ENCODE peak calls at places on chromosome 12, in six cellular contexts. E is fibroblast of lung, O is AG04450, F is IMR-90, D is fibroblast of the aortic adventitia, Q is neural progenitor cell. H is an unnamed sample.

GRCh38 chr12:92860521-92860920 is 68.6 kb downstream of the EEA1 start:
- DNase-seq in E (no peak), O (peak), F (peak), D (no peak), Q (no peak), H (no peak)

GRCh38 chr12:17802657-17803641 is 287.0 kb downstream of the RERGL start:
- DNase-seq in E (no peak), O (no peak), F (no peak), D (no peak), Q (no peak), H (no peak)

GRCh38 chr12:59736359-59736758 is 140.5 kb downstream of the SLC16A7 start:
- DNase-seq in E (no peak), O (no peak), F (no peak), D (no peak), Q (no peak), H (no peak)

GRCh38 chr12:117032593-117033381 is 66.4 kb downstream of the TESC start:
- DNase-seq in E (no peak), O (no peak), F (peak), D (no peak), Q (peak), H (no peak)

GRCh38 chr12:104598342-104599271 is 141.9 kb downstream of the CHST11 start:
- DNase-seq in E (no peak), O (no peak), F (no peak), D (no peak), Q (no peak), H (no peak)

GRCh38 chr12:102407776-102408486 is 72.4 kb downstream of the IGF1 start:
- DNase-seq in E (no peak), O (no peak), F (peak), D (peak), Q (no peak), H (no peak)

GRCh38 chr12:93638954-93639353 is 38.2 kb upstream of the CRADD start:
- DNase-seq in E (no peak), O (no peak), F (no peak), D (no peak), Q (no peak), H (no peak)

GRCh38 chr12:125492354-125493270 is 427.4 kb downstream of the AACS start:
- DNase-seq in E (no peak), O (no peak), F (no peak), D (no peak), Q (no peak), H (no peak)

GRCh38 chr12:6464531-6464930 is 5.9 kb downstream of the VAMP1 start:
- DNase-seq in E (no peak), O (no peak), F (no peak), D (no peak), Q (no peak), H (no peak)

GRCh38 chr12:16187684-16188083 is 89.8 kb downstream of the SLC15A5 start:
- DNase-seq in E (no peak), O (no peak), F (no peak), D (no peak), Q (no peak), H (no peak)

DNA sequence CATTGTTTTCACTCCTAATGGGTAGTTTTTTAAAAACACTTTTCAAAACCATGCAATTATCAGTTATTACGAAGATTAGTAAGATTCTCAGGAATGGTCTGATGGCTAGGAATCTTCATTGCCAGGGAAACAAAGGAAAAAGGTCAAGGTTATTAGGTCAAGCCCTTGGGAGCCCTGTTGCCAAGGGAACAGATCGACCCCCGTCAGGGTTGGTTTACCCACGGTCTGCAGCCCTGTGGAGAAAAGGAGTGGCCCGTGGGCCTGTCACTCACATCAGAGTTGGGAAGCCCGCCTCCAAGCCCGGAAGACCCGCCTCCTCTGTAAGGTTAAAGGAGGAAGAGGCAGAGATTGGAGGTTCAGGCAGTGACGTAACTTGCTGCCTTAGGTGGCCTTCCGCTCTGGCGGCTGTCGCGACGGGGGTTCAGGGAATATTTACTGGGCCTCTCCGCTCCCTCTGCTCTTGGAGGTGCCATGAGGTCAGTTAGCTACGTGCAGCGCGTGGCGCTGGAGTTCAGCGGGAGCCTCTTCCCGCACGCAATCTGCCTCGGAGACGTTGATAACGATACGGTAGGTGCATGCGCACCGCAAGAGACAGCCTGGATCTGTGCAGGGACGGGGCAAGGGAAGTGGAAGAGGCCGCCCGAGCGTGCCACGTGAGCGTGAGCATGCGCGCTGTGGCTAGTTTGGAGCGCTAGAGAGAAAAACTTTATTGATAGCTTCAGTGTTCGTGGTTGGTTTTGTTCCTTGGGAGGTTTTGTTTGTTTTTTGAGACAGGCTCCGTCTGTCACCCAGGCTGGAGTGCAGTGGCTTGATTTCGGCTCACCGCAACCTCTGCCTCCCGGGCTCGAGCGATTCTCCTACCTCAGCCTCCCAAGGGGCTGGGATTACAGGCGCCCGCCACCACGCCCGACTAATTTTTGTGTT is at the start of gene ITFG2:
- DNase-seq in E (peak), O (peak), F (peak), D (peak), Q (peak), H (peak)
- TF ChIP-seq CTCF in E (no peak), O (no peak), F (no peak), D (no peak), Q (no peak), H (no peak)

GRCh38 chr12:121861549-121862254 is 3.0 kb upstream of the HPD start:
- DNase-seq in E (peak), O (no peak), F (peak), D (peak), Q (peak), H (no peak)
- H3K4me3 ChIP-seq in E (peak), O (peak), F (no peak), D (peak), Q (no peak), H (no peak)

GRCh38 chr12:49720214-49720613 is 13.0 kb upstream of the FMNL3 start:
- DNase-seq in E (no peak), O (no peak), F (no peak), D (no peak), Q (no peak), H (no peak)
- TF ChIP-seq CTCF in E (no peak), O (peak), F (no peak), D (no peak), Q (no peak), H (peak)

GRCh38 chr12:10756194-10756593 is 33.1 kb upstream of the YBX3 start:
- DNase-seq in E (no peak), O (no peak), F (no peak), D (no peak), Q (no peak), H (no peak)

GRCh38 chr12:10749700-10750384 is 26.7 kb upstream of the YBX3 start:
- DNase-seq in E (peak), O (peak), F (peak), D (peak), Q (peak), H (peak)

GRCh38 chr12:10753066-10753465 is 29.9 kb upstream of the YBX3 start:
- DNase-seq in E (peak), O (peak), F (peak), D (peak), Q (no peak), H (no peak)

GRCh38 chr12:10747730-10748129 is 24.6 kb upstream of the YBX3 start:
- DNase-seq in E (no peak), O (no peak), F (no peak), D (no peak), Q (no peak), H (no peak)

DNA sequence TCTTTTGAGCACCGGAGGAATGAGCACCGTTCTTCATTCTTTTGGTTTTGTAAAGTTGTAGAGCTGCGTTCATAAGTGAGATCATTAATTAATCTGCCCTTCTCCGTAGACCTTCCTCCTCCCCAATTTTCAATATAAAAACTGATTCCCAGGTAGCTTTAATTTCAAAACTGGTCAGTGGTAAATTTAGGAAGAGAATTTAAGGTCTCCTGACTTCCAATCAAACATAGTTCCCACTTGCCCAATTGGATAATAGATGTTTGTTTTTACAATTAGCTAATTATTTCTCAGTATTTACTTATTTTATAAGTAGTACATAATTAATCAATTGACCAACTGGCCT is 27.2 kb upstream of the YBX3 start:
- DNase-seq in E (no peak), O (no peak), F (no peak), D (no peak), Q (no peak), H (no peak)
- H3K4me3 ChIP-seq in E (no peak), O (no peak), F (no peak), D (no peak), Q (no peak), H (no peak)

GRCh38 chr12:27186240-27186839 is 57.7 kb upstream of the STK38L start:
- DNase-seq in E (no peak), O (no peak), F (peak), D (peak), Q (no peak), H (no peak)
- TF ChIP-seq CTCF in E (no peak), O (no peak), F (no peak), D (peak), Q (no peak), H (no peak)

GRCh38 chr12:128267246-128267622 is 264 bp downstream of the TMEM132C start:
- DNase-seq in E (no peak), O (no peak), F (no peak), D (no peak), Q (no peak), H (no peak)
- H3K4me3 ChIP-seq in E (no peak), O (no peak), F (no peak), D (no peak), Q (peak), H (no peak)

GRCh38 chr12:42588981-42589464 is 523 bp downstream of the PRICKLE1 start:
- DNase-seq in E (peak), O (no peak), F (peak), D (peak), Q (peak), H (no peak)
- TF ChIP-seq CTCF in E (peak), O (peak), F (peak), D (peak), Q (peak), H (peak)

GRCh38 chr12:119687344-119687865 is 19.5 kb downstream of the PRKAB1 start:
- DNase-seq in E (no peak), O (no peak), F (no peak), D (no peak), Q (no peak), H (no peak)

GRCh38 chr12:119689935-119690500 is 22.1 kb downstream of the PRKAB1 start:
- DNase-seq in E (no peak), O (no peak), F (no peak), D (no peak), Q (no peak), H (no peak)

GRCh38 chr12:119686776-119687175 is 18.8 kb downstream of the PRKAB1 start:
- DNase-seq in E (no peak), O (no peak), F (no peak), D (no peak), Q (no peak), H (no peak)

GRCh38 chr12:119686355-119686754 is 18.4 kb downstream of the PRKAB1 start:
- DNase-seq in E (no peak), O (no peak), F (no peak), D (no peak), Q (no peak), H (no peak)

GRCh38 chr12:119687879-119688278 is 19.9 kb downstream of the PRKAB1 start:
- DNase-seq in E (no peak), O (no peak), F (no peak), D (no peak), Q (no peak), H (no peak)
- H3K4me3 ChIP-seq in E (no peak), O (no peak), F (no peak), D (no peak), Q (no peak), H (no peak)

GRCh38 chr12:46371718-46372130 is 849 bp downstream of the SLC38A2 start:
- DNase-seq in E (peak), O (no peak), F (peak), D (peak), Q (peak), H (peak)

GRCh38 chr12:46370380-46370734 is 2.2 kb downstream of the SLC38A2 start:
- DNase-seq in E (no peak), O (no peak), F (no peak), D (peak), Q (no peak), H (no peak)

GRCh38 chr12:46369474-46370379 is 2.8 kb downstream of the SLC38A2 start:
- DNase-seq in E (no peak), O (no peak), F (no peak), D (peak), Q (no peak), H (no peak)

GRCh38 chr12:46372131-46372851 is at the start of gene SLC38A2:
- DNase-seq in E (peak), O (no peak), F (peak), D (peak), Q (peak), H (peak)

DNA sequence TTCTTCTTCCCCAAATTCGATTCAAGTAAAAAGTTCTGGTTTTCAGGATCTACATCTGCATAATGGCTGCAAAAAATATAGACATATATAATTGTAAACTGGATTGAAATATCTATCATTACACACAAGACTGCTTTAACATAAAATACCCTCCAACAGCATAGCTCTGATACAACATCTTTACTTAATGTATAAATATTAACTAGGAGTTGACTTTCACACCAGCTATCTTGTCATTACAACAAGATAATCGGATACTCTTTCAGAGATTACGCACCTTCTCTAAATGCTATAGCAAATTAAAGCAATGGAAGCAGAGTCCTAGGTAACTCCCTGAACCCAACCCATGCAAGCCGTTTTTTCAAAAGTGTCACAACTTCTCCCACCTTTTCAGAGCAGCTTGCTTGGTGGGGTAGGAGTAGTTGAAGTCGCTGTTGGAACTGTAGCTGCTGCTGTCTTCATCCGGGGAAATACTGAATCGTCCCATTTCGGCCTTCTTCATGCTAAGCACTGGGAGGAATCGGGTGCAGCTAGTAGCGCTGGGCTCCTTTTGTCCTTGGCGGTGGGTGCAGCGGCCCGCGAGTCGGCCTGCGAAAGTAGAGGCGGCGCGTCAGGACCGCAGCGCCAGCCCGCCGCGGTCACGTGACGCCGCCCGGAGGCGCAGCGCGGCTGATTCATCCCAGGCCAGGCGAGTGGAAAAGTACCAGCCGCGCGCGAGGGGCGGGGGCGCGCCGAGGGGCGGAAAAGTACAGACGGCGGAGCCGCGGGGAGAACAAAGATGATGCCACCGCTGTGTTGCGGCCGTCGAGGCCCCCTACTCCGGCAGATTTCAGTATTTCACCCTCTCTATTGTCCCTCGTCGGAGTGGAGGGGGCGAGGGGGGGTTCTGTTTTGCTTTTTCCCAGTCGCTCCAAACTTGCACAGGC is 1.5 kb downstream of the SLC38A2 start:
- DNase-seq in E (peak), O (no peak), F (peak), D (peak), Q (peak), H (peak)
- TF ChIP-seq CTCF in E (no peak), O (no peak), F (peak), D (no peak), Q (peak), H (no peak)

H was measured in GM12865.